ENCODE peak calls at places on chromosomes 4 and X, in six cellular contexts. One of them, this sample, is unnamed.
A peak's percentile ranks its signal among the peaks of the same experiment; 100 is the strongest.

GRCh38 chr4:168886361-168886760 is 123.7 kb downstream of the CBR4 start:
- DNase-seq in Karpas-422: no peak
- DNase-seq in thyroid gland: no peak
- DNase-seq in psoas muscle: no peak
- DNase-seq in HCT116: peak; percentile 21
- DNase-seq in uterus: no peak
- DNase-seq in this sample: peak; percentile 39

GRCh38 chrX:70046978-70047377 is 2.8 kb downstream of the AWAT2 start:
- DNase-seq in Karpas-422: no peak
- DNase-seq in thyroid gland: no peak
- DNase-seq in psoas muscle: no peak
- DNase-seq in HCT116: no peak
- DNase-seq in uterus: no peak
- DNase-seq in this sample: no peak

GRCh38 chrX:41334866-41335589 is 1.1 kb downstream of the DDX3X start:
- DNase-seq in Karpas-422: peak; percentile 73
- DNase-seq in thyroid gland: peak; percentile 45
- DNase-seq in psoas muscle: peak; percentile 68
- DNase-seq in HCT116: no peak
- DNase-seq in uterus: peak; percentile 76
- DNase-seq in this sample: peak; percentile 68

GRCh38 chr4:55939437-55939836 is 9.3 kb upstream of the CEP135 start:
- DNase-seq in Karpas-422: no peak
- DNase-seq in thyroid gland: no peak
- DNase-seq in psoas muscle: no peak
- DNase-seq in HCT116: no peak
- DNase-seq in uterus: no peak
- DNase-seq in this sample: no peak

GRCh38 chr4:157222764-157223145 is 2.2 kb downstream of the GRIA2 start:
- DNase-seq in Karpas-422: no peak
- DNase-seq in thyroid gland: no peak
- DNase-seq in psoas muscle: no peak
- DNase-seq in HCT116: no peak
- DNase-seq in uterus: no peak
- DNase-seq in this sample: no peak

GRCh38 chr4:11367371-11367770 is 61.3 kb downstream of the HS3ST1 start:
- DNase-seq in Karpas-422: no peak
- DNase-seq in thyroid gland: peak; percentile 92
- DNase-seq in psoas muscle: peak; percentile 79
- DNase-seq in HCT116: no peak
- DNase-seq in uterus: peak; percentile 78
- DNase-seq in this sample: peak; percentile 79

GRCh38 chrX:2500681-2501151 is at the start of the genes DHRSX and ZBED1:
- DNase-seq in Karpas-422: peak; percentile 78
- DNase-seq in thyroid gland: peak; percentile 33
- DNase-seq in psoas muscle: peak; percentile 47
- DNase-seq in HCT116: no peak
- DNase-seq in uterus: no peak
- DNase-seq in this sample: peak; percentile 50

GRCh38 chr4:121272526-121272925 is 108.3 kb downstream of the QRFPR start:
- DNase-seq in Karpas-422: no peak
- DNase-seq in thyroid gland: no peak
- DNase-seq in psoas muscle: no peak
- DNase-seq in HCT116: no peak
- DNase-seq in uterus: no peak
- DNase-seq in this sample: no peak

GRCh38 chr4:23269583-23269982 is 576.8 kb downstream of the GBA3 start:
- DNase-seq in Karpas-422: peak; percentile 27
- DNase-seq in thyroid gland: no peak
- DNase-seq in psoas muscle: no peak
- DNase-seq in HCT116: no peak
- DNase-seq in uterus: no peak
- DNase-seq in this sample: no peak

GRCh38 chr4:145840162-145840768 is 98.4 kb downstream of the ZNF827 start:
- DNase-seq in Karpas-422: peak; percentile 93
- DNase-seq in thyroid gland: no peak
- DNase-seq in psoas muscle: no peak
- DNase-seq in HCT116: peak; percentile 35
- DNase-seq in uterus: no peak
- DNase-seq in this sample: no peak

GRCh38 chr4:56757821-56758400 is 63.6 kb downstream of the SPINK2 start:
- DNase-seq in Karpas-422: no peak
- DNase-seq in thyroid gland: peak; percentile 92
- DNase-seq in psoas muscle: peak; percentile 12
- DNase-seq in HCT116: peak; percentile 70
- DNase-seq in uterus: peak; percentile 18
- DNase-seq in this sample: peak; percentile 39

GRCh38 chr4:127521463-127521862 is 111.3 kb upstream of the INTU start:
- DNase-seq in Karpas-422: no peak
- DNase-seq in thyroid gland: no peak
- DNase-seq in psoas muscle: no peak
- DNase-seq in HCT116: no peak
- DNase-seq in uterus: no peak
- DNase-seq in this sample: no peak

GRCh38 chrX:133297284-133297683 is 79.1 kb upstream of the TFDP3 start:
- DNase-seq in Karpas-422: no peak
- DNase-seq in thyroid gland: no peak
- DNase-seq in psoas muscle: no peak
- DNase-seq in HCT116: no peak
- DNase-seq in uterus: no peak
- DNase-seq in this sample: no peak

GRCh38 chr4:77072195-77072753 is 3.5 kb downstream of the CCNI start:
- DNase-seq in Karpas-422: no peak
- DNase-seq in thyroid gland: peak; percentile 74
- DNase-seq in psoas muscle: no peak
- DNase-seq in HCT116: no peak
- DNase-seq in uterus: no peak
- DNase-seq in this sample: no peak

GRCh38 chr4:38243385-38244053 is 283.3 kb downstream of the PTTG2 start:
- DNase-seq in Karpas-422: no peak
- DNase-seq in thyroid gland: peak; percentile 36
- DNase-seq in psoas muscle: no peak
- DNase-seq in HCT116: no peak
- DNase-seq in uterus: no peak
- DNase-seq in this sample: no peak

GRCh38 chrX:153476628-153477027 is 6.3 kb upstream of the HAUS7 start:
- DNase-seq in Karpas-422: no peak
- DNase-seq in thyroid gland: no peak
- DNase-seq in psoas muscle: peak; percentile 59
- DNase-seq in HCT116: no peak
- DNase-seq in uterus: peak; percentile 65
- DNase-seq in this sample: no peak

GRCh38 chr4:181950372-181951127 is 292.7 kb upstream of the TENM3 start:
- DNase-seq in Karpas-422: no peak
- DNase-seq in thyroid gland: no peak
- DNase-seq in psoas muscle: no peak
- DNase-seq in HCT116: no peak
- DNase-seq in uterus: no peak
- DNase-seq in this sample: no peak

GRCh38 chr4:107999932-108000539 is 10.3 kb downstream of the HADH start:
- DNase-seq in Karpas-422: no peak
- DNase-seq in thyroid gland: no peak
- DNase-seq in psoas muscle: no peak
- DNase-seq in HCT116: no peak
- DNase-seq in uterus: no peak
- DNase-seq in this sample: no peak

GRCh38 chr4:183348706-183349659 is 26.8 kb upstream of the CLDN24 start:
- DNase-seq in Karpas-422: no peak
- DNase-seq in thyroid gland: no peak
- DNase-seq in psoas muscle: no peak
- DNase-seq in HCT116: no peak
- DNase-seq in uterus: no peak
- DNase-seq in this sample: no peak

GRCh38 chr4:2793920-2794706 is 1.2 kb downstream of the SH3BP2 start:
- DNase-seq in Karpas-422: no peak
- DNase-seq in thyroid gland: peak; percentile 59
- DNase-seq in psoas muscle: peak; percentile 37
- DNase-seq in HCT116: no peak
- DNase-seq in uterus: peak; percentile 27
- DNase-seq in this sample: peak; percentile 90

GRCh38 chrX:37685452-37686347 is at the start of gene XK:
- DNase-seq in Karpas-422: no peak
- DNase-seq in thyroid gland: peak; percentile 51
- DNase-seq in psoas muscle: peak; percentile 51
- DNase-seq in HCT116: peak; percentile 71
- DNase-seq in uterus: peak; percentile 28
- DNase-seq in this sample: peak; percentile 57

GRCh38 chrX:46693149-46693548 is 65.8 kb downstream of the SLC9A7 start:
- DNase-seq in Karpas-422: no peak
- DNase-seq in thyroid gland: no peak
- DNase-seq in psoas muscle: no peak
- DNase-seq in HCT116: no peak
- DNase-seq in uterus: no peak
- DNase-seq in this sample: no peak

GRCh38 chr4:25060586-25061340 is 30.0 kb upstream of the LGI2 start:
- DNase-seq in Karpas-422: peak; percentile 49
- DNase-seq in thyroid gland: no peak
- DNase-seq in psoas muscle: no peak
- DNase-seq in HCT116: no peak
- DNase-seq in uterus: peak; percentile 55
- DNase-seq in this sample: no peak

GRCh38 chr4:99156992-99157391 is 12.9 kb upstream of the ADH4 start:
- DNase-seq in Karpas-422: no peak
- DNase-seq in thyroid gland: no peak
- DNase-seq in psoas muscle: no peak
- DNase-seq in HCT116: no peak
- DNase-seq in uterus: no peak
- DNase-seq in this sample: no peak

GRCh38 chrX:111812889-111813563 is 63.0 kb upstream of the TRPC5OS start:
- DNase-seq in Karpas-422: no peak
- DNase-seq in thyroid gland: no peak
- DNase-seq in psoas muscle: no peak
- DNase-seq in HCT116: no peak
- DNase-seq in uterus: no peak
- DNase-seq in this sample: no peak

GRCh38 chr4:85127653-85128052 is 161.2 kb upstream of the WDFY3 start:
- DNase-seq in Karpas-422: peak; percentile 69
- DNase-seq in thyroid gland: peak; percentile 33
- DNase-seq in psoas muscle: no peak
- DNase-seq in HCT116: peak; percentile 47
- DNase-seq in uterus: no peak
- DNase-seq in this sample: no peak

GRCh38 chrX:101415180-101416130 is 7.4 kb downstream of the HNRNPH2 start:
- DNase-seq in Karpas-422: peak; percentile 89
- DNase-seq in thyroid gland: no peak
- DNase-seq in psoas muscle: no peak
- DNase-seq in HCT116: no peak
- DNase-seq in uterus: peak; percentile 38
- DNase-seq in this sample: no peak

GRCh38 chr4:48403358-48403757 is 62.0 kb downstream of the SLAIN2 start:
- DNase-seq in Karpas-422: no peak
- DNase-seq in thyroid gland: no peak
- DNase-seq in psoas muscle: no peak
- DNase-seq in HCT116: no peak
- DNase-seq in uterus: no peak
- DNase-seq in this sample: no peak
- H3K27ac ChIP-seq in Karpas-422: no peak overlapping the region
- H3K27ac ChIP-seq in thyroid gland: no peak overlapping the region
- H3K27ac ChIP-seq in psoas muscle: no peak overlapping the region
- H3K27ac ChIP-seq in HCT116: no peak overlapping the region
- H3K27ac ChIP-seq in uterus: no peak overlapping the region
- H3K27ac ChIP-seq in this sample: no peak overlapping the region

GRCh38 chrX:71251456-71251973 is 2.4 kb downstream of the ZMYM3 start:
- DNase-seq in Karpas-422: no peak
- DNase-seq in thyroid gland: peak; percentile 9
- DNase-seq in psoas muscle: no peak
- DNase-seq in HCT116: no peak
- DNase-seq in uterus: no peak
- DNase-seq in this sample: no peak

GRCh38 chrX:71250856-71251255 is 3.1 kb downstream of the ZMYM3 start:
- DNase-seq in Karpas-422: no peak
- DNase-seq in thyroid gland: peak; percentile 62
- DNase-seq in psoas muscle: no peak
- DNase-seq in HCT116: no peak
- DNase-seq in uterus: no peak
- DNase-seq in this sample: no peak

GRCh38 chrX:71253253-71254091 is 468 bp downstream of the ZMYM3 start:
- DNase-seq in Karpas-422: peak; percentile 70
- DNase-seq in thyroid gland: peak; percentile 44
- DNase-seq in psoas muscle: peak; percentile 44
- DNase-seq in HCT116: no peak
- DNase-seq in uterus: peak; percentile 41
- DNase-seq in this sample: peak; percentile 62

GRCh38 chrX:71254092-71254941 is at the start of gene ZMYM3:
- DNase-seq in Karpas-422: peak; percentile 92
- DNase-seq in thyroid gland: peak; percentile 87
- DNase-seq in psoas muscle: peak; percentile 88
- DNase-seq in HCT116: peak; percentile 50
- DNase-seq in uterus: peak; percentile 83
- DNase-seq in this sample: peak; percentile 88

DNA sequence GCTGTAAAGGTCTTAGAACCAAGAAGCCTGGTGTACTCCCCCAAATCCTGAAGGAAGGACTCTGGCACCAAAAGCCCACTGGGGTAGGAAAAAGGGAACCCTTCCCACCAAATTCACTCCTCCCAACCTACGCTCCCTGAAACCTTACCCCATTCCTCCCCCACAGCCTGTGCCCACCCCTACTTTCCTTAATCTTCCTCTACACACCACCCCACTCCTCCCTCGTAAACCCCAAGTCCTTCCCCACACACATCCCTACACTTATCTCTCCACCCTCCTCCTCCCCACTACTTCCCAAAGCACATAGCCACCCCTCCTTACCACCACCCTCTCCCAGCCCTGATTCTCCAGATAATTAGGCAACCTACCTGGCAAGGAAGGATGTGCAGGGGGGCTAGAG is 1.7 kb downstream of the ZMYM3 start:
- DNase-seq in Karpas-422: no peak
- DNase-seq in thyroid gland: no peak
- DNase-seq in psoas muscle: no peak
- DNase-seq in HCT116: no peak
- DNase-seq in uterus: no peak
- DNase-seq in this sample: no peak
- H3K4me3 ChIP-seq in Karpas-422: peak overlapping the region; percentile 97
- H3K4me3 ChIP-seq in thyroid gland: no peak overlapping the region
- H3K4me3 ChIP-seq in psoas muscle: no peak overlapping the region
- H3K4me3 ChIP-seq in HCT116: no peak overlapping the region
- H3K4me3 ChIP-seq in uterus: no peak overlapping the region
- H3K4me3 ChIP-seq in this sample: no peak overlapping the region

GRCh38 chr4:184398741-184399504 is 75.4 kb downstream of the IRF2 start:
- DNase-seq in Karpas-422: no peak
- DNase-seq in thyroid gland: no peak
- DNase-seq in psoas muscle: peak; percentile 41
- DNase-seq in HCT116: no peak
- DNase-seq in uterus: no peak
- DNase-seq in this sample: peak; percentile 52
- H3K4me1 ChIP-seq in Karpas-422: peaks cover 39% of the 10 kb centered on the region
- H3K4me1 ChIP-seq in thyroid gland: peaks cover 10% of the 10 kb centered on the region
- H3K4me1 ChIP-seq in psoas muscle: peaks cover 61% of the 10 kb centered on the region
- H3K4me1 ChIP-seq in HCT116: no peaks in the 10 kb centered on the region
- H3K4me1 ChIP-seq in uterus: no peaks in the 10 kb centered on the region
- H3K4me1 ChIP-seq in this sample: peaks cover 28% of the 10 kb centered on the region

GRCh38 chr4:93029774-93030173 is 726.0 kb downstream of the GRID2 start:
- DNase-seq in Karpas-422: no peak
- DNase-seq in thyroid gland: no peak
- DNase-seq in psoas muscle: no peak
- DNase-seq in HCT116: no peak
- DNase-seq in uterus: no peak
- DNase-seq in this sample: no peak

GRCh38 chr4:93030670-93031069 is 726.9 kb downstream of the GRID2 start:
- DNase-seq in Karpas-422: no peak
- DNase-seq in thyroid gland: no peak
- DNase-seq in psoas muscle: no peak
- DNase-seq in HCT116: no peak
- DNase-seq in uterus: no peak
- DNase-seq in this sample: no peak

GRCh38 chr4:93031431-93032098 is 727.8 kb downstream of the GRID2 start:
- DNase-seq in Karpas-422: no peak
- DNase-seq in thyroid gland: no peak
- DNase-seq in psoas muscle: no peak
- DNase-seq in HCT116: no peak
- DNase-seq in uterus: no peak
- DNase-seq in this sample: no peak
- H3K27ac ChIP-seq in Karpas-422: no peak overlapping the region
- H3K27ac ChIP-seq in thyroid gland: peak overlapping the region; percentile 14
- H3K27ac ChIP-seq in psoas muscle: no peak overlapping the region
- H3K27ac ChIP-seq in HCT116: no peak overlapping the region
- H3K27ac ChIP-seq in uterus: no peak overlapping the region
- H3K27ac ChIP-seq in this sample: no peak overlapping the region